ENCODE peak calls at places on chromosome 18, in eight cellular contexts. One of them, this sample, is unnamed.

GRCh38 chr18:5628512-5629255 is 84.9 kb upstream of the EPB41L3 start:
- DNase-seq in NCI-H345: peak; percentile 53
- DNase-seq in GM04503: no peak
- DNase-seq in left kidney: peak; percentile 85
- DNase-seq in Karpas-422: no peak
- DNase-seq in PC-9: no peak
- DNase-seq in tibial nerve: no peak
- DNase-seq in NCI-H748 treated with DMSO at 0.1 percent for 48 hours: no peak
- DNase-seq in this sample: peak; percentile 63

GRCh38 chr18:50982086-50982801 is 14.4 kb downstream of the ELAC1 start:
- DNase-seq in tibial nerve: no peak
- DNase-seq in Karpas-422: no peak
- DNase-seq in PC-9: no peak
- DNase-seq in left kidney: no peak
- DNase-seq in NCI-H748 treated with DMSO at 0.1 percent for 48 hours: no peak
- DNase-seq in GM04503: no peak
- DNase-seq in NCI-H345: no peak
- DNase-seq in this sample: no peak

GRCh38 chr18:43847164-43848091 is 570.1 kb upstream of the SYT4 start:
- DNase-seq in Karpas-422: no peak
- DNase-seq in NCI-H748 treated with DMSO at 0.1 percent for 48 hours: no peak
- DNase-seq in GM04503: peak; percentile 30
- DNase-seq in tibial nerve: no peak
- DNase-seq in NCI-H345: no peak
- DNase-seq in left kidney: peak; percentile 51
- DNase-seq in PC-9: no peak
- DNase-seq in this sample: peak; percentile 14

GRCh38 chr18:32257073-32257780 is 67.4 kb downstream of the MEP1B start:
- DNase-seq in tibial nerve: no peak
- DNase-seq in NCI-H345: no peak
- DNase-seq in GM04503: no peak
- DNase-seq in Karpas-422: no peak
- DNase-seq in PC-9: no peak
- DNase-seq in left kidney: no peak
- DNase-seq in NCI-H748 treated with DMSO at 0.1 percent for 48 hours: no peak
- DNase-seq in this sample: no peak

GRCh38 chr18:25464211-25464610 is 112.2 kb upstream of the ZNF521 start:
- DNase-seq in GM04503: peak; percentile 32
- DNase-seq in PC-9: no peak
- DNase-seq in NCI-H748 treated with DMSO at 0.1 percent for 48 hours: no peak
- DNase-seq in NCI-H345: no peak
- DNase-seq in left kidney: no peak
- DNase-seq in tibial nerve: no peak
- DNase-seq in Karpas-422: no peak
- DNase-seq in this sample: no peak

GRCh38 chr18:39692367-39693011 is 2126.9 kb upstream of the CELF4 start:
- DNase-seq in GM04503: no peak
- DNase-seq in NCI-H748 treated with DMSO at 0.1 percent for 48 hours: no peak
- DNase-seq in NCI-H345: no peak
- DNase-seq in tibial nerve: no peak
- DNase-seq in left kidney: peak; percentile 79
- DNase-seq in Karpas-422: no peak
- DNase-seq in PC-9: no peak
- DNase-seq in this sample: peak; percentile 33

GRCh38 chr18:2606335-2606734 is 35.0 kb downstream of the NDC80 start:
- DNase-seq in NCI-H748 treated with DMSO at 0.1 percent for 48 hours: no peak
- DNase-seq in GM04503: no peak
- DNase-seq in tibial nerve: no peak
- DNase-seq in PC-9: no peak
- DNase-seq in NCI-H345: no peak
- DNase-seq in Karpas-422: no peak
- DNase-seq in left kidney: no peak
- DNase-seq in this sample: no peak

GRCh38 chr18:45820144-45820745 is 5.2 kb upstream of the SIGLEC15 start:
- DNase-seq in tibial nerve: no peak
- DNase-seq in Karpas-422: peak; percentile 39
- DNase-seq in NCI-H748 treated with DMSO at 0.1 percent for 48 hours: no peak
- DNase-seq in GM04503: no peak
- DNase-seq in PC-9: no peak
- DNase-seq in NCI-H345: no peak
- DNase-seq in left kidney: no peak
- DNase-seq in this sample: no peak

GRCh38 chr18:79553696-79554095 is 125.9 kb upstream of the CTDP1 start:
- DNase-seq in left kidney: no peak
- DNase-seq in NCI-H345: no peak
- DNase-seq in GM04503: no peak
- DNase-seq in tibial nerve: no peak
- DNase-seq in PC-9: no peak
- DNase-seq in NCI-H748 treated with DMSO at 0.1 percent for 48 hours: no peak
- DNase-seq in Karpas-422: no peak
- DNase-seq in this sample: no peak

GRCh38 chr18:73136134-73136533 is 268.3 kb upstream of the NETO1 start:
- DNase-seq in left kidney: no peak
- DNase-seq in NCI-H345: peak; percentile 9
- DNase-seq in tibial nerve: no peak
- DNase-seq in PC-9: peak; percentile 41
- DNase-seq in GM04503: no peak
- DNase-seq in Karpas-422: peak; percentile 53
- DNase-seq in NCI-H748 treated with DMSO at 0.1 percent for 48 hours: peak; percentile 21
- DNase-seq in this sample: peak; percentile 60

GRCh38 chr18:62771494-62771893 is 56.2 kb downstream of the PHLPP1 start:
- DNase-seq in NCI-H345: no peak
- DNase-seq in tibial nerve: no peak
- DNase-seq in Karpas-422: no peak
- DNase-seq in PC-9: no peak
- DNase-seq in NCI-H748 treated with DMSO at 0.1 percent for 48 hours: no peak
- DNase-seq in left kidney: no peak
- DNase-seq in GM04503: no peak
- DNase-seq in this sample: no peak

GRCh38 chr18:24333116-24333515 is 64.5 kb downstream of the OSBPL1A start:
- DNase-seq in NCI-H748 treated with DMSO at 0.1 percent for 48 hours: no peak
- DNase-seq in GM04503: no peak
- DNase-seq in NCI-H345: no peak
- DNase-seq in tibial nerve: no peak
- DNase-seq in PC-9: no peak
- DNase-seq in left kidney: no peak
- DNase-seq in Karpas-422: no peak
- DNase-seq in this sample: no peak

GRCh38 chr18:44957025-44957424 is 276.3 kb downstream of the SETBP1 start:
- DNase-seq in NCI-H345: no peak
- DNase-seq in left kidney: no peak
- DNase-seq in PC-9: no peak
- DNase-seq in tibial nerve: no peak
- DNase-seq in GM04503: no peak
- DNase-seq in NCI-H748 treated with DMSO at 0.1 percent for 48 hours: no peak
- DNase-seq in Karpas-422: no peak
- DNase-seq in this sample: no peak

GRCh38 chr18:48113691-48114090 is 183.2 kb upstream of the SMAD2 start:
- DNase-seq in GM04503: no peak
- DNase-seq in NCI-H748 treated with DMSO at 0.1 percent for 48 hours: no peak
- DNase-seq in left kidney: no peak
- DNase-seq in NCI-H345: no peak
- DNase-seq in Karpas-422: no peak
- DNase-seq in PC-9: no peak
- DNase-seq in tibial nerve: no peak
- DNase-seq in this sample: no peak

GRCh38 chr18:32425466-32425865 is 45.2 kb downstream of the GAREM1 start:
- DNase-seq in left kidney: no peak
- DNase-seq in NCI-H748 treated with DMSO at 0.1 percent for 48 hours: no peak
- DNase-seq in PC-9: peak; percentile 35
- DNase-seq in Karpas-422: no peak
- DNase-seq in tibial nerve: no peak
- DNase-seq in GM04503: no peak
- DNase-seq in NCI-H345: no peak
- DNase-seq in this sample: no peak

GRCh38 chr18:63379639-63379962 is 12.6 kb upstream of the KDSR start:
- DNase-seq in NCI-H345: no peak
- DNase-seq in GM04503: no peak
- DNase-seq in Karpas-422: no peak
- DNase-seq in NCI-H748 treated with DMSO at 0.1 percent for 48 hours: no peak
- DNase-seq in tibial nerve: no peak
- DNase-seq in left kidney: no peak
- DNase-seq in PC-9: no peak
- DNase-seq in this sample: no peak

GRCh38 chr18:5066380-5066977 is 130.6 kb downstream of the AKAIN1 start:
- DNase-seq in NCI-H345: no peak
- DNase-seq in PC-9: no peak
- DNase-seq in GM04503: no peak
- DNase-seq in tibial nerve: no peak
- DNase-seq in Karpas-422: peak; percentile 78
- DNase-seq in left kidney: no peak
- DNase-seq in NCI-H748 treated with DMSO at 0.1 percent for 48 hours: no peak
- DNase-seq in this sample: peak; percentile 80

GRCh38 chr18:62717850-62718229 is 2.5 kb downstream of the PHLPP1 start:
- DNase-seq in NCI-H345: no peak
- DNase-seq in GM04503: no peak
- DNase-seq in NCI-H748 treated with DMSO at 0.1 percent for 48 hours: no peak
- DNase-seq in left kidney: no peak
- DNase-seq in tibial nerve: no peak
- DNase-seq in Karpas-422: no peak
- DNase-seq in PC-9: peak; percentile 38
- DNase-seq in this sample: no peak

GRCh38 chr18:35038029-35038428 is 3.2 kb upstream of the MAPRE2 start:
- DNase-seq in left kidney: no peak
- DNase-seq in PC-9: no peak
- DNase-seq in NCI-H345: no peak
- DNase-seq in GM04503: no peak
- DNase-seq in NCI-H748 treated with DMSO at 0.1 percent for 48 hours: no peak
- DNase-seq in tibial nerve: no peak
- DNase-seq in Karpas-422: peak; percentile 70
- DNase-seq in this sample: no peak

GRCh38 chr18:12327510-12328178 is 19.6 kb downstream of the TUBB6 start:
- DNase-seq in NCI-H748 treated with DMSO at 0.1 percent for 48 hours: peak; percentile 21
- DNase-seq in NCI-H345: peak; percentile 61
- DNase-seq in PC-9: peak; percentile 58
- DNase-seq in GM04503: no peak
- DNase-seq in tibial nerve: peak; percentile 66
- DNase-seq in left kidney: peak; percentile 83
- DNase-seq in Karpas-422: peak; percentile 90
- DNase-seq in this sample: peak; percentile 96

GRCh38 chr18:3498705-3499451 is 48.9 kb downstream of the TGIF1 start:
- DNase-seq in Karpas-422: no peak
- DNase-seq in GM04503: no peak
- DNase-seq in PC-9: no peak
- DNase-seq in NCI-H345: no peak
- DNase-seq in tibial nerve: no peak
- DNase-seq in left kidney: peak; percentile 89
- DNase-seq in NCI-H748 treated with DMSO at 0.1 percent for 48 hours: no peak
- DNase-seq in this sample: peak; percentile 81

GRCh38 chr18:79405781-79406575 is 10.2 kb downstream of the NFATC1 start:
- DNase-seq in tibial nerve: peak; percentile 65
- DNase-seq in NCI-H748 treated with DMSO at 0.1 percent for 48 hours: no peak
- DNase-seq in GM04503: no peak
- DNase-seq in Karpas-422: peak; percentile 91
- DNase-seq in left kidney: no peak
- DNase-seq in PC-9: no peak
- DNase-seq in NCI-H345: no peak
- DNase-seq in this sample: no peak

GRCh38 chr18:54192415-54192814 is 32.1 kb downstream of the MBD2 start:
- DNase-seq in Karpas-422: no peak
- DNase-seq in NCI-H345: no peak
- DNase-seq in tibial nerve: no peak
- DNase-seq in PC-9: no peak
- DNase-seq in NCI-H748 treated with DMSO at 0.1 percent for 48 hours: no peak
- DNase-seq in GM04503: no peak
- DNase-seq in left kidney: no peak
- DNase-seq in this sample: no peak

GRCh38 chr18:49858309-49859005 is 45.1 kb upstream of the ACAA2 start:
- DNase-seq in Karpas-422: peak; percentile 83
- DNase-seq in NCI-H345: peak; percentile 63
- DNase-seq in GM04503: peak; percentile 5
- DNase-seq in NCI-H748 treated with DMSO at 0.1 percent for 48 hours: peak; percentile 53
- DNase-seq in left kidney: peak; percentile 91
- DNase-seq in tibial nerve: peak; percentile 44
- DNase-seq in PC-9: peak; percentile 66
- DNase-seq in this sample: peak; percentile 84

GRCh38 chr18:68803371-68803770 is 5.5 kb downstream of the CCDC102B start:
- DNase-seq in NCI-H748 treated with DMSO at 0.1 percent for 48 hours: no peak
- DNase-seq in Karpas-422: no peak
- DNase-seq in tibial nerve: peak; percentile 32
- DNase-seq in GM04503: peak; percentile 72
- DNase-seq in PC-9: no peak
- DNase-seq in left kidney: peak; percentile 59
- DNase-seq in NCI-H345: no peak
- DNase-seq in this sample: no peak

GRCh38 chr18:67845035-67845434 is 328.5 kb upstream of the DSEL start:
- DNase-seq in PC-9: no peak
- DNase-seq in NCI-H345: no peak
- DNase-seq in NCI-H748 treated with DMSO at 0.1 percent for 48 hours: no peak
- DNase-seq in GM04503: no peak
- DNase-seq in left kidney: no peak
- DNase-seq in tibial nerve: no peak
- DNase-seq in Karpas-422: no peak
- DNase-seq in this sample: no peak